ENCODE peak calls at places on chromosomes 3 and 15, in four cellular contexts. Z, E, V and P are unnamed samples.

GRCh38 chr15:93102211-93102610 is 13.2 kb upstream of the RGMA start:
- DNase-seq in V (no peak), E (no peak), Z (no peak), P (no peak)

GRCh38 chr15:60093273-60094067 is 89.4 kb downstream of the FOXB1 start:
- DNase-seq in E (peak; percentile 15), Z (no peak), V (no peak), P (no peak)

GRCh38 chr3:77563012-77563411 is 523.1 kb downstream of the ROBO2 start:
- DNase-seq in V (no peak), Z (no peak), E (no peak), P (no peak)

GRCh38 chr3:63970596-63971468 is 52.5 kb downstream of the PSMD6 start:
- DNase-seq in V (no peak), E (peak; percentile 21), Z (no peak), P (no peak)

GRCh38 chr3:23723930-23724329 is 81.8 kb upstream of the UBE2E1 start:
- DNase-seq in V (no peak), E (no peak), Z (no peak), P (no peak)

GRCh38 chr3:46926871-46927717 is 49.5 kb downstream of the CCDC12 start:
- DNase-seq in Z (no peak), E (no peak), V (peak; percentile 68), P (no peak)

GRCh38 chr3:97736928-97737327 is 27.6 kb upstream of the ARL6 start:
- DNase-seq in E (no peak), Z (no peak), V (no peak), P (no peak)

GRCh38 chr3:6354653-6355052 is 506.3 kb upstream of the GRM7 start:
- DNase-seq in V (no peak), Z (no peak), E (no peak), P (no peak)

GRCh38 chr3:197748597-197749314 is 927 bp upstream of the FYTTD1 start:
- DNase-seq in Z (peak; percentile 43), V (no peak), E (peak; percentile 41), P (no peak)

GRCh38 chr3:58271901-58272501 is 34.0 kb upstream of the RPP14 start:
- DNase-seq in Z (peak; percentile 93), E (peak; percentile 95), V (no peak), P (no peak)

GRCh38 chr15:93870583-93870982 is 360.8 kb upstream of the MCTP2 start:
- DNase-seq in V (no peak), Z (no peak), E (no peak), P (no peak)

GRCh38 chr3:157261000-157261399 is 101.1 kb upstream of the CCNL1 start:
- DNase-seq in Z (no peak), E (peak; percentile 89), V (no peak), P (no peak)

GRCh38 chr3:170564664-170565063 is 21.2 kb downstream of the SLC7A14 start:
- DNase-seq in Z (no peak), E (no peak), V (no peak), P (no peak)

GRCh38 chr3:172522871-172523818 is at the start of gene TNFSF10:
- DNase-seq in V (peak; percentile 77), E (peak; percentile 36), Z (peak; percentile 22), P (peak; percentile 24)
- TF ChIP-seq CTCF in V (no peak), E (no peak), Z (no peak), P (no peak)

DNA sequence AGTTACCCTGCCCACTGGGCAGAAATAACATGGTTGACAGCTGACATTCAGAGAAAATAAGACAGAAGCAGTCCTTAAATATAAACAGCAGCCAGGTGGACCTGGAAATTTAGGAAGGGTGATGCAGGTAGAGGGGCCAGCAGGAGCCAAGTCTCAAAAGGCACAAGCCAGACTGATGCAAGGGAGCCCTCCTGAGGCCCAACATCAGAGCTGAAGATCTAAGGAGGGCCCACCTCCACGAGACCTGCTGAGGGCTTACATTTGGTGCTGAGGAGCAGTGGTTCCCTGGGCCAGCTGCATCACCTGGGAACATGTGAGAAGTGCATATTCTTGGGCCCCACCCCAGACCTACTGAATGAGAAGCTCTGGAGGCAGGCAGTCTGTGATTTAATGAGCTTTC is 105.5 kb upstream of the TRIM42 start:
- DNase-seq in Z (no peak), E (no peak), V (no peak), P (no peak)
- TF ChIP-seq CTCF in Z (no peak), E (no peak), V (no peak), P (no peak)

GRCh38 chr3:51385621-51386091 is 565 bp downstream of the MANF start:
- DNase-seq in V (no peak), Z (no peak), E (no peak), P (no peak)

GRCh38 chr3:51384145-51384729 is 854 bp upstream of the MANF start:
- DNase-seq in E (peak; percentile 22), V (no peak), Z (no peak), P (no peak)

GRCh38 chr3:51386852-51387229 is 1.8 kb downstream of the MANF start:
- DNase-seq in Z (no peak), V (no peak), E (no peak), P (no peak)

GRCh38 chr3:51384730-51385473 is at the start of gene MANF:
- DNase-seq in V (peak; percentile 99), Z (peak; percentile 97), E (peak; percentile 98), P (peak; percentile 87)

GRCh38 chr3:51386159-51386851 is 1.2 kb downstream of the MANF start:
- DNase-seq in Z (no peak), V (no peak), E (no peak), P (no peak)
- TF ChIP-seq CTCF in Z (no peak), V (no peak), E (no peak), P (no peak)

DNA sequence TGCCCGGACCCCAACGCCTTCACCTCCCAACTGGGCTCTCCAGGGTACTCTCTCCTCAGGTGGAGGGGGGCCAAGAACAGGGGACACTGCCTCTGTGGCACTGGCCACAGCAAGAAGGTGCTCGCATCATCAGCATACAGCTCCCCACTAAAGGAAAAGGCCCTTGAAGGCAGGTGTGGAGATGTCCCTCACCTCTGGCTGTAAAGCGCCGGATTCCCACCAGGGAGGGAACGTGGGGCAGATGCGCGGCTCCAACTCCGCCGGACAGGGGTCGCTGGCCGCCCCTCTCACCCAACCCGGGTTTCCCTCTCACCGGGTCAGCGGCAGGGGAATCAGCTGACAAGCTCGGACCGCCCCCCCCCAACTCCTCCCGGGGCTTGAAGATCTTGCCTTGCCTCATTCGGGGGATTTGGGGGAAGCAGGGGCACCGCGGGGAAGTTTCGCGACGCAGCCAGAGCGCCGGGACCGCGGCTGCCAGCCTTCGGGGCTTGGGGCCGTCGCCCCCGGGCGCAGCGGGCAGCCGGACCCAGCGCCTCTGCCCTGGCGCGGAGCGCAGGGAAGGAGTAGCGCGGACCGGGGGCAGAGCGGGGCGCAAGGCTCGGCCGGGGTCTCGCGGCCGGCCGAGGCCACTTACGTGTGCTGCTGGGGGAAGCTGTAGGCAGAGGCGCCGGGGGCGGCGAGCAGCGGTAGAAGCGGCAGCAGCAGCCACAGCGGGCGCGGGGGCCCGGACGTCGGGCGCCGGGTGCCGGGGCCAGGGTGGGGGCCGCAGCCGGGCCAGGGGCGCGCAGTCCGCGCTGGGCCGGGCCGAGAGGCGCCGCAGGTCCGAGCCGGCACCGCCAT is 630 bp downstream of the CACNA2D2 start:
- DNase-seq in E (no peak), V (no peak), Z (no peak), P (no peak)
- TF ChIP-seq CTCF in E (no peak), V (no peak), Z (no peak), P (no peak)